ENCODE peak calls at places on chromosome 20, in five cellular contexts. F is ovary, A is transverse colon, Q is iPS DF 6.9, R is tibial artery. C is an unnamed sample.
A peak's percentile ranks its signal among the peaks of the same experiment; 100 is the strongest.

GRCh38 chr20:44714701-44715494 is at the start of gene CCN5:
- DNase-seq in F (peak; percentile 93), A (peak; percentile 87), Q (no peak), R (peak; percentile 92), C (peak; percentile 82)

GRCh38 chr20:34636648-34637047 is 40.2 kb downstream of the PIGU start:
- DNase-seq in F (no peak), A (no peak), Q (no peak), R (no peak), C (no peak)

GRCh38 chr20:57051096-57051495 is 215.3 kb downstream of the BMP7 start:
- DNase-seq in F (no peak), A (no peak), Q (no peak), R (no peak), C (no peak)

GRCh38 chr20:53330744-53331143 is 262.9 kb downstream of the ZNF217 start:
- DNase-seq in F (no peak), A (no peak), Q (no peak), R (no peak), C (no peak)

GRCh38 chr20:60097285-60097684 is 139.1 kb downstream of the CDH26 start:
- DNase-seq in F (no peak), A (no peak), Q (no peak), R (no peak), C (no peak)

GRCh38 chr20:59790388-59790787 is 143.0 kb downstream of the SYCP2 start:
- DNase-seq in F (no peak), A (no peak), Q (no peak), R (no peak), C (no peak)

GRCh38 chr20:62779417-62779685 is 16.9 kb upstream of the MRGBP start:
- DNase-seq in F (no peak), A (no peak), Q (no peak), R (no peak), C (no peak)

GRCh38 chr20:36950432-36951197 is 893 bp downstream of the SAMHD1 start:
- DNase-seq in F (peak; percentile 29), A (peak; percentile 39), Q (peak; percentile 25), R (no peak), C (peak; percentile 26)

GRCh38 chr20:38751360-38751976 is 3.2 kb downstream of the ACTR5 start:
- DNase-seq in F (no peak), A (no peak), Q (no peak), R (no peak), C (no peak)

GRCh38 chr20:61969806-61970205 is 95.9 kb downstream of the TAF4 start:
- DNase-seq in F (no peak), A (no peak), Q (no peak), R (no peak), C (no peak)

GRCh38 chr20:34141293-34141692 is 29.2 kb upstream of the EIF2S2 start:
- DNase-seq in F (no peak), A (no peak), Q (no peak), R (no peak), C (no peak)

GRCh38 chr20:63097336-63097831 is 90.6 kb upstream of the BHLHE23 start:
- DNase-seq in F (no peak), A (peak; percentile 3), Q (no peak), R (no peak), C (no peak)

GRCh38 chr20:24672886-24673677 is 203.7 kb downstream of the SYNDIG1 start:
- DNase-seq in F (no peak), A (no peak), Q (no peak), R (peak; percentile 21), C (peak; percentile 91)

DNA sequence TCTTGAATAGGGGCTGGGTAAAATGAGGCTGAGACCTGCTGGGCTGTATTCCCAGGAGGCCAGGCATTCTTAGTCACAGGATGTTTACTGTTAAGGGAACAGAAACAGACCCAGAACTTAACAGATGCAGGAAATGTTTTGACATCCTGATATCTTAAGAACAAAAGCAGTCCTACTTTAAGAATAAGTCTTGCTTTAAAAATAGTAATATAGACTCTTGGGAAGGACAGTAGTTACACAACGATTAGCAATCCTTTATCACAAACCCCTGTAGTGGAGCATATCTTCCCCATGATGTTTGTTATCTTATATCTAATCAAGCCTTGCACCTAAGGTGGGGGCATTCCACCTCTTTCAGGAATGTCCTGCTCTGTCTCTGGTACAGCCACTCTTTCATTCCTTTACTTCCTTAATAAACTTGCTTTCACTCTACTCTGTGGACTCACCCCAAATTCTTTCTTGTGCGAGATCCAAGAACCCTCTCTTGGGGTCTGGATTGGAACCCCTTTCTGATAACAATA is 493.7 kb upstream of the SULF2 start:
- DNase-seq in F (no peak), A (no peak), Q (no peak), R (no peak), C (peak; percentile 20)
- H3K27ac ChIP-seq in F (no peak overlapping the region), A (no peak overlapping the region), Q (no peak overlapping the region), R (no peak overlapping the region), C (no peak overlapping the region)

GRCh38 chr20:50528804-50529351 is 18.7 kb downstream of the PTPN1 start:
- DNase-seq in F (no peak), A (no peak), Q (no peak), R (no peak), C (no peak)
- H3K27ac ChIP-seq in F (no peak overlapping the region), A (no peak overlapping the region), Q (no peak overlapping the region), R (no peak overlapping the region), C (no peak overlapping the region)

GRCh38 chr20:32832664-32833063 is 12.9 kb downstream of the MAPRE1 start:
- DNase-seq in F (no peak), A (no peak), Q (no peak), R (no peak), C (no peak)

GRCh38 chr20:32829291-32830005 is 9.7 kb downstream of the MAPRE1 start:
- DNase-seq in F (no peak), A (no peak), Q (no peak), R (no peak), C (no peak)

GRCh38 chr20:32834972-32835371 is 15.2 kb downstream of the MAPRE1 start:
- DNase-seq in F (no peak), A (no peak), Q (no peak), R (no peak), C (no peak)

GRCh38 chr20:32830437-32830836 is 10.7 kb downstream of the MAPRE1 start:
- DNase-seq in F (no peak), A (peak; percentile 22), Q (no peak), R (peak; percentile 60), C (no peak)

GRCh38 chr20:32831982-32832381 is 12.2 kb downstream of the MAPRE1 start:
- DNase-seq in F (no peak), A (no peak), Q (no peak), R (no peak), C (no peak)
- H3K27ac ChIP-seq in F (no peak overlapping the region), A (no peak overlapping the region), Q (no peak overlapping the region), R (no peak overlapping the region), C (no peak overlapping the region)

DNA sequence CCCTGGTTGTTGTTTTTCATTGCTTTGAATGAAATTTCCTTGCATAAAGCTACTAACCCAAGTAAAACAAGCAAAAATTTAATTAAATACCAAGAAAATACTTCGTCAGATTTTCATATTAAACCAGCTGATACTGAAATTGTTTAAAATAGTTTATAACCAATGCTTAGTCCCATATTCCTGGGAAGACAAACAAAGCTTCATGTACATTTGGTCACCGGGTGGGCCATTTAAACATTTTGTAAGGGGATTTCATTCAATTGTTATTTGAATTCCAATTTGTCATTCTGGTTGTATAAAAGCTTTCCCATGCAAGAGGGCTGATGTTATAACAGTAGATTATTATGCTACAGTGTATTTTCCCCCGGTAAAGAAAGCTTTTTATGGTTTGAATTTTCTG is 578 bp upstream of the RBBP9 start:
- DNase-seq in F (no peak), A (no peak), Q (no peak), R (no peak), C (no peak)
- H3K27ac ChIP-seq in F (no peak overlapping the region), A (peak overlapping the region; percentile 64), Q (no peak overlapping the region), R (peak overlapping the region; percentile 76), C (no peak overlapping the region)

GRCh38 chr20:43676368-43676767 is 9.5 kb downstream of the MYBL2 start:
- DNase-seq in F (no peak), A (no peak), Q (no peak), R (no peak), C (no peak)
- H3K27ac ChIP-seq in F (no peak overlapping the region), A (no peak overlapping the region), Q (no peak overlapping the region), R (no peak overlapping the region), C (no peak overlapping the region)

DNA sequence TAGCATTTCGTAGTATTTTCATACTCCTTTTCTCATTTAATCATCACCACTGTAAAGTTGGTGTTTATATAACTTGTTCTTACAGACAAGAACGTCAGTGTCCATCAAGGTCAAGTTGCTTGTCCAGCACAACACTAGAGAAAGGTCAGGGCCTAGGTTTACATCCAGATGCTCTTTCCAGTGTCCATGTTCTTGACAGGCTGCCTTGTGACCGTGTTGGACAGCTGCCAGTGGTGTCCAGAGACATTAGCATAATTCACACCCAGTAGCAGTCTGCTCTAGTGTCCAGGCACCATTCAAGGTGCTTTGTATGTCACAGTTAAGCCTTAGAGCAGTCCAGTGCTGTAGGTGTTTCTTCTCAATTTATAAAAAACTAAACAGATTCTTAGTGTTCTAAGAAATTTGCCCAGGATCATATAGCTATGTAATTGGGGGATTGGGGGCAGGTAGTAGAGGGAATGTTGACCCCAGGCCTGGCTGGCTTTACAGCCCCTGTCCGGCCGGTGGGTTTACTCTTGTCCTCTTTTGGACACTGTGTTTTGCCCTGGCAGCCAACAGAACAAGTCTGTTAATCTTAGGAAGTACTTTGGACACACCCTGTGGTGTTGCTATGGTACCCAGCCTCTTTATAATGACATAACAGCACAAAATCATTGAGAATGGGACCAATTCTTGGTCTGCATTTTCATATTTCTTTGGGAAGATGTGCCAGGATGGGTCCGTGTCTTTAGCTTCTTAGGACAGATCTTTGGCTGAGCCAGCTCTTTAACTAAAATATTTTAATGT is 8.0 kb downstream of the STK35 start:
- DNase-seq in F (peak; percentile 27), A (peak; percentile 46), Q (no peak), R (peak; percentile 45), C (no peak)
- H3K27ac ChIP-seq in F (no peak overlapping the region), A (peak overlapping the region; percentile 59), Q (no peak overlapping the region), R (no peak overlapping the region), C (peak overlapping the region; percentile 1)

GRCh38 chr20:17671051-17671450 is 11.0 kb downstream of the RRBP1 start:
- DNase-seq in F (no peak), A (no peak), Q (no peak), R (no peak), C (no peak)
- H3K27ac ChIP-seq in F (no peak overlapping the region), A (no peak overlapping the region), Q (no peak overlapping the region), R (no peak overlapping the region), C (no peak overlapping the region)

GRCh38 chr20:16554766-16555543 is 18.3 kb downstream of the KIF16B start:
- DNase-seq in F (no peak), A (no peak), Q (no peak), R (no peak), C (no peak)
- H3K27ac ChIP-seq in F (no peak overlapping the region), A (no peak overlapping the region), Q (no peak overlapping the region), R (no peak overlapping the region), C (no peak overlapping the region)

C was measured in SJSA1.